ENCODE peak calls at places on chromosomes 5 and 9, in eight cellular contexts. Q is stomach, T is GM23338, S is endodermal cell, D is IMR-90, F is transverse colon, L is astrocyte, X is heart left ventricle. O is an unnamed sample. For H3K36me3, the result is how much of the 10 kb centered on the place peaks cover.

GRCh38 chr9:127921592-127922120 is 4.8 kb upstream of the ST6GALNAC4 start:
- DNase-seq in F (peak), T (peak), D (no peak), X (peak), L (no peak), Q (peak), S (peak), O (peak)

GRCh38 chr5:98492258-98492657 is 281.2 kb upstream of the RGMB start:
- DNase-seq in F (no peak), T (no peak), L (no peak), X (no peak), S (no peak), D (no peak), Q (no peak), O (no peak)

GRCh38 chr9:81829201-81829882 is 98.9 kb upstream of the SPATA31D4 start:
- DNase-seq in S (peak), F (peak), Q (no peak), T (peak), L (no peak), D (peak), X (no peak), O (no peak)

GRCh38 chr5:78050888-78051287 is 243.6 kb downstream of the AP3B1 start:
- DNase-seq in F (no peak), D (peak), T (no peak), X (no peak), S (no peak), Q (no peak), L (peak), O (no peak)

GRCh38 chr5:17187401-17187800 is 30.0 kb upstream of the BASP1 start:
- DNase-seq in L (peak), S (no peak), Q (no peak), X (no peak), F (no peak), D (peak), T (no peak), O (no peak)

GRCh38 chr9:133160742-133161541 is 2.8 kb downstream of the GBGT1 start:
- DNase-seq in D (peak), T (peak), X (peak), S (peak), F (peak), Q (peak), L (peak), O (no peak)

GRCh38 chr9:127076860-127077657 is 45.4 kb downstream of the ANGPTL2 start:
- DNase-seq in S (peak), F (no peak), D (peak), Q (no peak), T (peak), L (no peak), X (no peak), O (no peak)

GRCh38 chr5:176355400-176356178 is 6.0 kb downstream of the KIAA1191 start:
- DNase-seq in X (no peak), Q (no peak), F (no peak), S (peak), T (peak), D (no peak), L (no peak), O (no peak)

GRCh38 chr5:7897014-7897600 is 28.2 kb downstream of the MTRR start:
- DNase-seq in T (peak), Q (no peak), X (no peak), F (peak), D (peak), S (peak), L (peak), O (no peak)

GRCh38 chr5:95620870-95621838 is 1.3 kb downstream of the GPR150 start:
- DNase-seq in Q (peak), X (peak), F (peak), D (no peak), T (peak), L (no peak), S (peak), O (peak)

GRCh38 chr9:136365775-136366223 is 2.3 kb upstream of the DNLZ start:
- DNase-seq in L (no peak), X (no peak), D (no peak), F (no peak), Q (no peak), T (no peak), S (no peak), O (no peak)

GRCh38 chr5:142821733-142822487 is 51.7 kb downstream of the ARHGAP26 start:
- DNase-seq in X (no peak), T (no peak), F (no peak), Q (no peak), L (peak), S (no peak), D (peak), O (no peak)

GRCh38 chr5:34657550-34657921 is 1.4 kb downstream of the RAI14 start:
- DNase-seq in L (peak), Q (no peak), S (peak), T (peak), F (peak), D (peak), X (peak), O (no peak)

GRCh38 chr5:161546463-161547301 is at the start of gene GABRB2:
- DNase-seq in F (peak), D (no peak), S (peak), L (peak), T (peak), X (no peak), Q (peak), O (peak)

GRCh38 chr9:20031836-20032235 is 243.0 kb upstream of the SLC24A2 start:
- DNase-seq in L (no peak), Q (no peak), D (no peak), X (no peak), T (no peak), F (no peak), S (no peak), O (no peak)

GRCh38 chr9:135074354-135075233 is 12.9 kb upstream of the OLFM1 start:
- DNase-seq in F (no peak), D (no peak), T (peak), S (peak), Q (peak), L (no peak), X (no peak), O (no peak)

GRCh38 chr5:72255237-72255636 is 64.8 kb downstream of the MRPS27 start:
- DNase-seq in L (no peak), D (no peak), S (no peak), F (peak), T (no peak), X (no peak), Q (no peak), O (no peak)

GRCh38 chr5:56983593-56984361 is 31.9 kb upstream of the MIER3 start:
- DNase-seq in T (no peak), L (no peak), F (no peak), Q (no peak), X (no peak), S (no peak), D (no peak), O (no peak)

GRCh38 chr5:35656721-35657120 is 39.1 kb downstream of the SPEF2 start:
- DNase-seq in X (no peak), Q (no peak), T (peak), F (no peak), D (peak), S (no peak), L (peak), O (no peak)

GRCh38 chr5:154653764-154654483 is 101.3 kb upstream of the LARP1 start:
- DNase-seq in X (no peak), S (peak), T (no peak), L (no peak), D (no peak), F (no peak), Q (no peak), O (no peak)

GRCh38 chr9:98419260-98419603 is 163.8 kb upstream of the TBC1D2 start:
- DNase-seq in D (no peak), F (no peak), Q (no peak), X (no peak), L (no peak), T (no peak), S (no peak), O (no peak)

GRCh38 chr5:174491761-174492350 is 232.5 kb upstream of the MSX2 start:
- DNase-seq in L (no peak), F (no peak), T (no peak), Q (no peak), D (no peak), X (no peak), S (no peak), O (no peak)

DNA sequence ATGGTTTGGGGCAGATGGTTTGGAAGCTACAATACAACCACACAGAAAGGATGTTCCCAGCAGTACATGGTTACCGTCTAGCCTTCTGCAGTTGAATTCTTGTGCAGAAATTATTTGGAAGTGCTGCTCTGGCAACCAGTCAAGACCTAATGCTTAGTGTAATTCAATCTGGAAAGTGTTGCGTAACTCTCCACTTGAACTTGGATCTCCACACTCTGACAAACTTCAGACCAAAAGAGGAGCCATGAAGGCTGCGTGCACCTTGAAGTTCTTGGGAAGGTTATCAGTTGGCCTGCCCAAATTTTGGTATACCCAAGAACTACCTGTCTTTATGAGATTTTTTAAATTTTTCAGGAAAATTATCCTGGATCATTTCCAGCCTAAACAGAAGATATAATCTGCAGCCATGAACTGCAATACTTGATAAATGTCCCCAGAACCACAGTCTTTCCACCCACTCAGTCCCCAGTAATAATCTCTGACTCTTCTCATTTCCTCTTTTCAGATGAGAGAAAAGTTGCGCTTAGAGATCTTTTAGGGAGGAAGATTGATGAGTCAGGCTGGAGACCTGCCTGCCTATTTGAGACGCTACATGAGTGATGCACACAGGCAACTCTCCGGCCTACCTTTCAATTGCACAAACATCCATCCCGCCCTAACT is 159.9 kb downstream of the FANCC start:
- DNase-seq in T (no peak), S (no peak), Q (no peak), L (peak), X (no peak), F (peak), D (peak), O (peak)
- H3K4me3 ChIP-seq in T (no peak), S (no peak), Q (no peak), L (no peak), X (no peak), F (no peak), D (peak), O (no peak)

GRCh38 chr5:173318881-173319609 is 9.2 kb downstream of the STC2 start:
- DNase-seq in T (no peak), L (peak), F (no peak), S (no peak), X (no peak), Q (no peak), D (no peak), O (no peak)
- H3K36me3 ChIP-seq in T (half or more), L (under half), F (under half), S (under half), X (under half), Q (under half), D (half or more), O (under half)

DNA sequence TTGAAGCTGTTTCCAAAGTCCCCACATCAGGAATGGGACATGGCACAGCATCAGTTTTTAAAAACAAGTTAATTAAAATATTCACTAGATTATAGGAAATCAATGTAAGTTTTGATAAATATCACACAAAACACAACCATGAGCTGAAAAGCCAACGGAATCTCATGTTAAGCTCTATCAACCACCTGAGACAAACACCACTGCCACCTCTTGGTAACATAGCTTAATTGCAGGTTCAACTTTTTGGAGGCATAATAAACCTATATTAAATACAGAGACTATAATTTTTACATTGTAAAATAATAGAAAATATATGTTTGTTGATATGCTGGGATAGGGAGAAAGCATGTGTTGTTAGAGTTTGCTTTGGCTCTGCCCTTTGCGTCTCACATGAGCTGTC is 126.1 kb downstream of the SV2C start:
- DNase-seq in T (peak), S (no peak), F (no peak), D (no peak), Q (no peak), L (no peak), X (no peak), O (no peak)
- TF ChIP-seq CTCF in T (peak), S (peak), F (no peak), D (no peak), Q (no peak), L (no peak), X (no peak), O (peak)

GRCh38 chr9:121362813-121363585 is 7.1 kb downstream of the STOM start:
- DNase-seq in D (peak), S (no peak), L (peak), Q (no peak), X (no peak), T (no peak), F (no peak), O (no peak)
- H3K4me3 ChIP-seq in D (no peak), S (no peak), L (no peak), Q (no peak), X (peak), T (no peak), F (no peak), O (no peak)

DNA sequence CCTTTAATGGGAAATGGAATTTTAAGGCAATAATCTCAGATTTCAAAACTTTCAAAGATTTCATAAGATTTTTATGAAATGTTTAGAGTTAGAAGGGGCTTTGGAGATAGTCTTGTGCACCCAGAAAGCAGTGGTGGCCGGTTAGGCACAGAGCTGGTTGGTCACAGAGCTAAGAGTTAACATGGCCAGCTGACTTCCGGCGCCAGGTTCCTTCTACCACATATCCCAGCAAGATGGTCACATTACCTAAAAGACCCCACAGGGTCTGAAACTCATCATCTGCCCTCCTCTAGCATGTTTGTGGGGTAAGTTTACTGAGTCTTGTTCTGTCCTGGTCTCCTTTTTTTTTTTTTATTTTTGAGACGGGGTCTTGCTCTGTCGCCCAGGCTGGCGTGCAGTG is 19.3 kb downstream of the QRFP start:
- DNase-seq in D (no peak), F (no peak), X (no peak), S (no peak), T (no peak), L (no peak), Q (no peak), O (no peak)
- H3K36me3 ChIP-seq in D (half or more), F (half or more), X (half or more), S (half or more), T (half or more), L (half or more), Q (half or more), O (under half)

GRCh38 chr9:12424243-12424642 is 268.9 kb upstream of the TYRP1 start:
- DNase-seq in F (no peak), D (no peak), X (no peak), T (no peak), Q (no peak), L (no peak), S (no peak), O (no peak)

GRCh38 chr9:12426198-12426864 is 266.9 kb upstream of the TYRP1 start:
- DNase-seq in S (peak), F (no peak), D (no peak), L (no peak), X (no peak), Q (no peak), T (peak), O (no peak)
- TF ChIP-seq CTCF in S (peak), F (no peak), D (no peak), L (no peak), X (no peak), Q (no peak), T (peak), O (no peak)

GRCh38 chr9:16337322-16338029 is 533.0 kb downstream of the BNC2 start:
- DNase-seq in L (peak), F (no peak), X (no peak), D (peak), T (no peak), S (no peak), Q (no peak), O (no peak)
- H3K4me3 ChIP-seq in L (no peak), F (no peak), X (no peak), D (no peak), T (no peak), S (no peak), Q (no peak), O (no peak)

GRCh38 chr5:91373600-91373999 is 9.5 kb downstream of the ARRDC3 start:
- DNase-seq in Q (no peak), X (no peak), F (no peak), T (no peak), L (no peak), D (no peak), S (no peak), O (no peak)
- H3K36me3 ChIP-seq in Q (half or more), X (half or more), F (half or more), T (under half), L (half or more), D (under half), S (half or more), O (under half)